ENCODE peak calls at places on chromosome 21, in five cellular contexts. C, L, I, H and V are unnamed samples.

GRCh38 chr21:25189497-25189896 is 417.8 kb downstream of the MRPL39 start:
- DNase-seq in C (no peak), L (no peak), I (no peak), H (no peak), V (no peak)

GRCh38 chr21:35050348-35051286 is 1.5 kb upstream of the RUNX1 start:
- DNase-seq in C (no peak), L (peak; percentile 37), I (peak; percentile 77), H (no peak), V (no peak)

GRCh38 chr21:42453301-42454220 is 42.5 kb downstream of the RSPH1 start:
- DNase-seq in C (no peak), L (no peak), I (no peak), H (no peak), V (no peak)

GRCh38 chr21:44370027-44370735 is 16.8 kb downstream of the TRPM2 start:
- DNase-seq in C (peak; percentile 71), L (peak; percentile 75), I (peak; percentile 62), H (no peak), V (peak; percentile 69)

GRCh38 chr21:42299324-42300044 is 15.7 kb downstream of the TFF3 start:
- DNase-seq in C (no peak), L (no peak), I (no peak), H (no peak), V (no peak)

GRCh38 chr21:41426656-41427311 is 745 bp downstream of the MX1 start:
- DNase-seq in C (peak; percentile 32), L (no peak), I (no peak), H (no peak), V (peak; percentile 83)

GRCh38 chr21:41170442-41170841 is 2.5 kb downstream of the BACE2 start:
- DNase-seq in C (peak; percentile 62), L (peak; percentile 63), I (no peak), H (peak; percentile 8), V (peak; percentile 58)

GRCh38 chr21:42013901-42014300 is 3.7 kb upstream of the ZBTB21 start:
- DNase-seq in C (no peak), L (no peak), I (no peak), H (no peak), V (no peak)

GRCh38 chr21:42678118-42678430 is 24.7 kb downstream of the PDE9A start:
- DNase-seq in C (peak; percentile 87), L (no peak), I (no peak), H (no peak), V (no peak)

GRCh38 chr21:44337941-44338895 is 972 bp downstream of the CFAP410 start:
- DNase-seq in C (peak; percentile 90), L (peak; percentile 84), I (peak; percentile 91), H (peak; percentile 17), V (peak; percentile 68)

GRCh38 chr21:41712730-41713129 is 54.1 kb downstream of the RIPK4 start:
- DNase-seq in C (no peak), L (no peak), I (no peak), H (no peak), V (no peak)

GRCh38 chr21:32748529-32748928 is 20.7 kb upstream of the SYNJ1 start:
- DNase-seq in C (no peak), L (no peak), I (no peak), H (no peak), V (no peak)

GRCh38 chr21:20419780-20420179 is 578.4 kb upstream of the NCAM2 start:
- DNase-seq in C (no peak), L (no peak), I (no peak), H (no peak), V (no peak)

GRCh38 chr21:44391345-44392091 is 38.1 kb downstream of the TRPM2 start:
- DNase-seq in C (peak; percentile 37), L (no peak), I (peak; percentile 80), H (no peak), V (peak; percentile 75)

GRCh38 chr21:42675403-42675802 is 22.0 kb downstream of the PDE9A start:
- DNase-seq in C (no peak), L (no peak), I (no peak), H (no peak), V (peak; percentile 58)

GRCh38 chr21:44424608-44425306 is 30.6 kb upstream of the LRRC3 start:
- DNase-seq in C (no peak), L (no peak), I (peak; percentile 53), H (no peak), V (peak; percentile 18)

GRCh38 chr21:43369596-43370090 is 57.3 kb downstream of the SIK1 start:
- DNase-seq in C (no peak), L (no peak), I (no peak), H (no peak), V (peak; percentile 58)

GRCh38 chr21:28159396-28159795 is 833.3 kb downstream of the LTN1 start:
- DNase-seq in C (no peak), L (no peak), I (no peak), H (no peak), V (no peak)

GRCh38 chr21:35376406-35377135 is 327.5 kb upstream of the RUNX1 start:
- DNase-seq in C (no peak), L (no peak), I (no peak), H (no peak), V (no peak)

GRCh38 chr21:9758888-9759287 is 762.5 kb upstream of the TPTE start:
- DNase-seq in C (no peak), L (no peak), I (no peak), H (no peak), V (no peak)

GRCh38 chr21:41957991-41958766 is 4.4 kb upstream of the C2CD2 start:
- DNase-seq in C (no peak), L (peak; percentile 66), I (peak; percentile 93), H (no peak), V (no peak)

GRCh38 chr21:32990666-32991065 is 35.1 kb upstream of the OLIG2 start:
- DNase-seq in C (no peak), L (no peak), I (no peak), H (no peak), V (no peak)

GRCh38 chr21:33232640-33233039 is 2.9 kb downstream of the IFNAR2 start:
- DNase-seq in C (no peak), L (no peak), I (no peak), H (no peak), V (no peak)

GRCh38 chr21:42733037-42733632 is 79.7 kb downstream of the PDE9A start:
- DNase-seq in C (no peak), L (no peak), I (peak; percentile 47), H (no peak), V (no peak)

GRCh38 chr21:43211085-43212071 is 42.6 kb downstream of the CRYAA start:
- DNase-seq in C (peak; percentile 67), L (no peak), I (peak; percentile 65), H (no peak), V (peak; percentile 88)

GRCh38 chr21:37164742-37165141 is 91.7 kb downstream of the TTC3 start:
- DNase-seq in C (no peak), L (no peak), I (no peak), H (no peak), V (no peak)

GRCh38 chr21:37168666-37169065 is 95.6 kb downstream of the TTC3 start:
- DNase-seq in C (no peak), L (no peak), I (no peak), H (no peak), V (no peak)

GRCh38 chr21:37165606-37166005 is 92.6 kb downstream of the TTC3 start:
- DNase-seq in C (no peak), L (no peak), I (no peak), H (no peak), V (no peak)

GRCh38 chr21:37172646-37173045 is 94.5 kb downstream of the VPS26C start:
- DNase-seq in C (no peak), L (no peak), I (no peak), H (no peak), V (no peak)

GRCh38 chr21:37166733-37167132 is 93.7 kb downstream of the TTC3 start:
- DNase-seq in C (no peak), L (no peak), I (no peak), H (no peak), V (peak; percentile 33)
- TF ChIP-seq CTCF in C (peak; percentile 33), L (no peak), I (no peak), H (peak; percentile 44), V (peak; percentile 11)

GRCh38 chr21:15772654-15773053 is 42.9 kb downstream of the USP25 start:
- DNase-seq in C (no peak), L (no peak), I (no peak), H (no peak), V (no peak)

GRCh38 chr21:15775291-15775690 is 45.5 kb downstream of the USP25 start:
- DNase-seq in C (no peak), L (no peak), I (no peak), H (no peak), V (peak; percentile 28)

GRCh38 chr21:15771311-15771710 is 41.5 kb downstream of the USP25 start:
- DNase-seq in C (no peak), L (no peak), I (no peak), H (no peak), V (no peak)

GRCh38 chr21:15774590-15774989 is 44.8 kb downstream of the USP25 start:
- DNase-seq in C (no peak), L (no peak), I (no peak), H (no peak), V (no peak)

DNA sequence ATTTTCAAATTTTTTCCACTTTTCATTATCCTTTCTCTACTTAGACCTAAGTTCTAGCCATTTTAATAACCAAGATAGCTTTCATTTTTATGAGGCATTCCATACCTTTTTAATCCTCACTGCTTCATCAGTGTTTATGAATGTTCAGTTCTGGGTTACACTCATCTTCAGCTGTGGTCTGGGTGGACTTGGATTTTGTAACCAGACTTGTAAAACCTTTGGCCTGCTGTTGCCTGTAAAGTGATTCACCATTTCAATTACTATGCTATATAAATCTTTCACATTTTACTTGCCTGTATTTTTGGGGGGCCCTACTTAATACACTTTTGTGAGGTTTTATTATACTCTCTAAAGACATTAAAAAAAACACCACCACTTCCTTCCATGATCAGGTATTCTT is 46.2 kb downstream of the USP25 start:
- DNase-seq in C (no peak), L (no peak), I (no peak), H (no peak), V (no peak)
- TF ChIP-seq POLR2AphosphoS5 in C (no peak), L (no peak), I (no peak), H (no peak), V (no peak)

DNA sequence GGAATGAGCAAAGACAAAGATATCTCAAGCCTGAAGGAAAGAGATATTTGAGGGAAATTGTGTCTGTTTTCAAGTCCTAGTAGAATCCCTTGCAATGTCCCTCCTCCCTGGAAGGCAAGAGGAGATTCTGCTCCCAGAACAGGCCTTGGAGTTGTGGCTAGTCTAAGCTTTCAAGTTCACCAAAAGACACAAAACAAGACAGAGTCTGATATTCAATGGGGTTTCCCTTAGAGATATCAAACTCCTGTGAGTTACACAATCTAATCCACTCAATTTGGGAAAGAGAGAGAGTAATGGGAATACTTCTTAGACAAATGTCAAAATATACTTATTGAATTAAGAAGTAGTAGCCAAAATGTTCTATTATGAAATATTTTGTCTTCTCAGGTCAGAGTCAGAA is 162.8 kb upstream of the ADAMTS5 start:
- DNase-seq in C (no peak), L (no peak), I (no peak), H (no peak), V (no peak)
- TF ChIP-seq CTCF in C (no peak), L (no peak), I (no peak), H (no peak), V (no peak)

GRCh38 chr21:29367335-29367734 is 68.6 kb downstream of the BACH1 start:
- DNase-seq in C (no peak), L (no peak), I (no peak), H (no peak), V (no peak)

GRCh38 chr21:29374481-29374880 is 75.8 kb downstream of the BACH1 start:
- DNase-seq in C (no peak), L (no peak), I (no peak), H (no peak), V (no peak)

GRCh38 chr21:29376556-29376955 is 77.8 kb downstream of the BACH1 start:
- DNase-seq in C (no peak), L (peak; percentile 27), I (peak; percentile 67), H (no peak), V (no peak)

GRCh38 chr21:29371464-29371863 is 72.7 kb downstream of the BACH1 start:
- DNase-seq in C (no peak), L (no peak), I (no peak), H (no peak), V (no peak)

GRCh38 chr21:29372063-29372802 is 73.5 kb downstream of the BACH1 start:
- DNase-seq in C (peak; percentile 50), L (peak; percentile 79), I (peak; percentile 64), H (no peak), V (peak; percentile 54)
- TF ChIP-seq POLR2AphosphoS5 in C (no peak), L (no peak), I (no peak), H (no peak), V (no peak)